ENCODE peak calls at places on chromosomes 16 and 17, in nine cellular contexts. One of them, this sample, is unnamed.

GRCh38 chr17:41717408-41718286 is 5.5 kb downstream of the GAST start:
- DNase-seq in HuH-7.5: no peak
- DNase-seq in stimulated activated CD8-positive, alpha-beta memory T cell treated with anti-CD3 and anti-CD28 coated beads, Interleukin-15, amount 100 ng/mL, for 1 hour: no peak
- DNase-seq in pons: no peak
- DNase-seq in sigmoid colon: no peak
- DNase-seq in C1 segment of cervical spinal cord: no peak
- DNase-seq in T-helper 2 cell: no peak
- DNase-seq in AG04450: no peak
- DNase-seq in neural progenitor cell: no peak
- DNase-seq in this sample: no peak

GRCh38 chr16:48158296-48158695 is 2.5 kb upstream of the ABCC12 start:
- DNase-seq in neural progenitor cell: no peak
- DNase-seq in AG04450: peak
- DNase-seq in HuH-7.5: no peak
- DNase-seq in T-helper 2 cell: no peak
- DNase-seq in pons: no peak
- DNase-seq in stimulated activated CD8-positive, alpha-beta memory T cell treated with anti-CD3 and anti-CD28 coated beads, Interleukin-15, amount 100 ng/mL, for 1 hour: no peak
- DNase-seq in C1 segment of cervical spinal cord: no peak
- DNase-seq in sigmoid colon: no peak
- DNase-seq in this sample: no peak

GRCh38 chr17:68328676-68329075 is 37.4 kb downstream of the ARSG start:
- DNase-seq in AG04450: no peak
- DNase-seq in C1 segment of cervical spinal cord: no peak
- DNase-seq in HuH-7.5: peak
- DNase-seq in T-helper 2 cell: no peak
- DNase-seq in pons: no peak
- DNase-seq in stimulated activated CD8-positive, alpha-beta memory T cell treated with anti-CD3 and anti-CD28 coated beads, Interleukin-15, amount 100 ng/mL, for 1 hour: no peak
- DNase-seq in sigmoid colon: no peak
- DNase-seq in neural progenitor cell: no peak
- DNase-seq in this sample: no peak

GRCh38 chr17:5986644-5987043 is 83.5 kb upstream of the WSCD1 start:
- DNase-seq in AG04450: no peak
- DNase-seq in neural progenitor cell: no peak
- DNase-seq in stimulated activated CD8-positive, alpha-beta memory T cell treated with anti-CD3 and anti-CD28 coated beads, Interleukin-15, amount 100 ng/mL, for 1 hour: no peak
- DNase-seq in sigmoid colon: no peak
- DNase-seq in HuH-7.5: no peak
- DNase-seq in C1 segment of cervical spinal cord: no peak
- DNase-seq in pons: no peak
- DNase-seq in T-helper 2 cell: no peak
- DNase-seq in this sample: no peak

GRCh38 chr16:88529596-88529995 is 40.6 kb upstream of the ZC3H18 start:
- DNase-seq in HuH-7.5: no peak
- DNase-seq in pons: no peak
- DNase-seq in neural progenitor cell: no peak
- DNase-seq in stimulated activated CD8-positive, alpha-beta memory T cell treated with anti-CD3 and anti-CD28 coated beads, Interleukin-15, amount 100 ng/mL, for 1 hour: no peak
- DNase-seq in AG04450: no peak
- DNase-seq in sigmoid colon: no peak
- DNase-seq in T-helper 2 cell: no peak
- DNase-seq in C1 segment of cervical spinal cord: no peak
- DNase-seq in this sample: no peak

GRCh38 chr17:82214012-82214628 is 1.5 kb upstream of the CCDC57 start:
- DNase-seq in pons: no peak
- DNase-seq in T-helper 2 cell: no peak
- DNase-seq in sigmoid colon: no peak
- DNase-seq in AG04450: no peak
- DNase-seq in C1 segment of cervical spinal cord: no peak
- DNase-seq in HuH-7.5: no peak
- DNase-seq in stimulated activated CD8-positive, alpha-beta memory T cell treated with anti-CD3 and anti-CD28 coated beads, Interleukin-15, amount 100 ng/mL, for 1 hour: no peak
- DNase-seq in neural progenitor cell: no peak
- DNase-seq in this sample: no peak

GRCh38 chr17:78159575-78160158 is 8.7 kb upstream of the SYNGR2 start:
- DNase-seq in neural progenitor cell: no peak
- DNase-seq in T-helper 2 cell: no peak
- DNase-seq in stimulated activated CD8-positive, alpha-beta memory T cell treated with anti-CD3 and anti-CD28 coated beads, Interleukin-15, amount 100 ng/mL, for 1 hour: no peak
- DNase-seq in C1 segment of cervical spinal cord: no peak
- DNase-seq in sigmoid colon: no peak
- DNase-seq in pons: no peak
- DNase-seq in HuH-7.5: no peak
- DNase-seq in AG04450: peak
- DNase-seq in this sample: no peak

GRCh38 chr17:5706835-5707234 is 122.5 kb upstream of the NLRP1 start:
- DNase-seq in HuH-7.5: peak
- DNase-seq in pons: peak
- DNase-seq in AG04450: peak
- DNase-seq in T-helper 2 cell: peak
- DNase-seq in sigmoid colon: no peak
- DNase-seq in stimulated activated CD8-positive, alpha-beta memory T cell treated with anti-CD3 and anti-CD28 coated beads, Interleukin-15, amount 100 ng/mL, for 1 hour: peak
- DNase-seq in C1 segment of cervical spinal cord: peak
- DNase-seq in neural progenitor cell: peak
- DNase-seq in this sample: peak

GRCh38 chr16:46709464-46709863 is 20.0 kb downstream of the ORC6 start:
- DNase-seq in neural progenitor cell: no peak
- DNase-seq in AG04450: no peak
- DNase-seq in C1 segment of cervical spinal cord: no peak
- DNase-seq in stimulated activated CD8-positive, alpha-beta memory T cell treated with anti-CD3 and anti-CD28 coated beads, Interleukin-15, amount 100 ng/mL, for 1 hour: no peak
- DNase-seq in T-helper 2 cell: no peak
- DNase-seq in sigmoid colon: no peak
- DNase-seq in HuH-7.5: no peak
- DNase-seq in pons: peak
- DNase-seq in this sample: no peak

GRCh38 chr17:79947351-79948031 is 88.2 kb downstream of the TBC1D16 start:
- DNase-seq in AG04450: no peak
- DNase-seq in T-helper 2 cell: no peak
- DNase-seq in stimulated activated CD8-positive, alpha-beta memory T cell treated with anti-CD3 and anti-CD28 coated beads, Interleukin-15, amount 100 ng/mL, for 1 hour: no peak
- DNase-seq in HuH-7.5: no peak
- DNase-seq in neural progenitor cell: no peak
- DNase-seq in C1 segment of cervical spinal cord: no peak
- DNase-seq in sigmoid colon: peak
- DNase-seq in pons: no peak
- DNase-seq in this sample: peak

GRCh38 chr17:50059759-50060273 is 3.9 kb downstream of the ITGA3 start:
- DNase-seq in neural progenitor cell: no peak
- DNase-seq in HuH-7.5: no peak
- DNase-seq in pons: no peak
- DNase-seq in sigmoid colon: no peak
- DNase-seq in T-helper 2 cell: no peak
- DNase-seq in stimulated activated CD8-positive, alpha-beta memory T cell treated with anti-CD3 and anti-CD28 coated beads, Interleukin-15, amount 100 ng/mL, for 1 hour: no peak
- DNase-seq in AG04450: no peak
- DNase-seq in C1 segment of cervical spinal cord: no peak
- DNase-seq in this sample: no peak

GRCh38 chr16:82741073-82741615 is 114.4 kb downstream of the CDH13 start:
- DNase-seq in HuH-7.5: no peak
- DNase-seq in stimulated activated CD8-positive, alpha-beta memory T cell treated with anti-CD3 and anti-CD28 coated beads, Interleukin-15, amount 100 ng/mL, for 1 hour: no peak
- DNase-seq in C1 segment of cervical spinal cord: no peak
- DNase-seq in neural progenitor cell: no peak
- DNase-seq in T-helper 2 cell: no peak
- DNase-seq in AG04450: no peak
- DNase-seq in sigmoid colon: no peak
- DNase-seq in pons: no peak
- DNase-seq in this sample: no peak

GRCh38 chr17:55432358-55433028 is 10.9 kb upstream of the MMD start:
- DNase-seq in sigmoid colon: no peak
- DNase-seq in stimulated activated CD8-positive, alpha-beta memory T cell treated with anti-CD3 and anti-CD28 coated beads, Interleukin-15, amount 100 ng/mL, for 1 hour: no peak
- DNase-seq in T-helper 2 cell: no peak
- DNase-seq in HuH-7.5: no peak
- DNase-seq in pons: no peak
- DNase-seq in C1 segment of cervical spinal cord: no peak
- DNase-seq in AG04450: no peak
- DNase-seq in neural progenitor cell: no peak
- DNase-seq in this sample: no peak